ENCODE peak calls at places on chromosomes 1 and 21, in four cellular contexts. P is fibroblast of the aortic adventitia, O is WERI-Rb-1, A is lower leg skin. D is an unnamed sample.

GRCh38 chr1:150979007-150979722 is 2.9 kb upstream of the ANXA9 start:
- DNase-seq in P (peak), O (peak), A (peak), D (peak)

GRCh38 chr1:225554216-225554812 is 98.6 kb downstream of the ENAH start:
- DNase-seq in P (peak), O (no peak), A (no peak), D (no peak)

GRCh38 chr1:61081637-61082335 is 575 bp upstream of the NFIA start:
- DNase-seq in P (peak), O (peak), A (peak), D (peak)

GRCh38 chr1:110319332-110320167 is 19.6 kb upstream of the RBM15 start:
- DNase-seq in P (no peak), O (no peak), A (no peak), D (no peak)

GRCh38 chr1:145750444-145750843 is 31.1 kb downstream of the CD160 start:
- DNase-seq in P (no peak), O (no peak), A (no peak), D (no peak)

GRCh38 chr1:179302076-179302475 is 8.5 kb downstream of the SOAT1 start:
- DNase-seq in P (no peak), O (no peak), A (no peak), D (no peak)

GRCh38 chr1:210848474-210848873 is 285.5 kb downstream of the KCNH1 start:
- DNase-seq in P (no peak), O (no peak), A (no peak), D (no peak)

GRCh38 chr1:89104687-89105086 is 21.2 kb downstream of the GBP2 start:
- DNase-seq in P (no peak), O (no peak), A (no peak), D (no peak)

GRCh38 chr1:28296401-28297220 is 32.2 kb upstream of the MED18 start:
- DNase-seq in P (no peak), O (peak), A (no peak), D (peak)

GRCh38 chr1:235708390-235708962 is 58.9 kb upstream of the GNG4 start:
- DNase-seq in P (peak), O (no peak), A (no peak), D (no peak)

GRCh38 chr21:15729674-15730483 is at the start of gene USP25:
- DNase-seq in P (peak), O (peak), A (peak), D (peak)

GRCh38 chr1:115430717-115431116 is 92.7 kb upstream of the NGF start:
- DNase-seq in P (peak), O (no peak), A (no peak), D (no peak)

GRCh38 chr1:1283821-1284220 is 3.6 kb downstream of the SCNN1D start:
- DNase-seq in P (no peak), O (peak), A (no peak), D (no peak)

GRCh38 chr1:90835172-90835660 is 118.1 kb upstream of the BARHL2 start:
- DNase-seq in P (no peak), O (no peak), A (no peak), D (peak)

GRCh38 chr1:108831225-108831624 is 25.7 kb downstream of the AKNAD1 start:
- DNase-seq in P (peak), O (no peak), A (peak), D (no peak)

GRCh38 chr21:35256468-35256988 is 207.4 kb upstream of the RUNX1 start:
- DNase-seq in P (peak), O (no peak), A (peak), D (no peak)

GRCh38 chr1:88998716-88999115 is 6.3 kb upstream of the KYAT3 start:
- DNase-seq in P (peak), O (no peak), A (no peak), D (peak)

GRCh38 chr1:59230622-59231021 is 66.3 kb upstream of the FGGY start:
- DNase-seq in P (no peak), O (no peak), A (no peak), D (no peak)

GRCh38 chr1:88683516-88683847 is 591 bp upstream of the PKN2 start:
- DNase-seq in P (no peak), O (peak), A (peak), D (peak)

GRCh38 chr21:20875741-20876140 is 122.5 kb upstream of the NCAM2 start:
- DNase-seq in P (no peak), O (no peak), A (no peak), D (no peak)

GRCh38 chr1:239909894-239910293 is 181.8 kb upstream of the FMN2 start:
- DNase-seq in P (peak), O (no peak), A (no peak), D (no peak)

GRCh38 chr1:30809514-30810263 is 52.1 kb upstream of the LAPTM5 start:
- DNase-seq in P (peak), O (no peak), A (no peak), D (no peak)

GRCh38 chr1:55690366-55690765 is 475.2 kb upstream of the USP24 start:
- DNase-seq in P (peak), O (no peak), A (no peak), D (no peak)

GRCh38 chr1:20601123-20601825 is 12.4 kb downstream of the CDA start:
- DNase-seq in P (peak), O (no peak), A (no peak), D (no peak)

GRCh38 chr1:160662888-160663287 is 16.0 kb upstream of the SLAMF1 start:
- DNase-seq in P (no peak), O (no peak), A (no peak), D (no peak)

GRCh38 chr1:89483010-89483756 is 41.4 kb upstream of the LRRC8B start:
- DNase-seq in P (peak), O (peak), A (peak), D (peak)

GRCh38 chr1:108780937-108781574 is 34.6 kb downstream of the STXBP3 start:
- DNase-seq in P (no peak), O (no peak), A (no peak), D (no peak)

GRCh38 chr1:96538883-96539282 is 182.7 kb upstream of the PTBP2 start:
- DNase-seq in P (peak), O (no peak), A (no peak), D (no peak)

GRCh38 chr21:46153259-46154154 is 1.9 kb downstream of the FTCD start:
- DNase-seq in P (peak), O (peak), A (peak), D (peak)

GRCh38 chr1:26749458-26749857 is 38.3 kb upstream of the PIGV start:
- DNase-seq in P (no peak), O (no peak), A (no peak), D (no peak)

GRCh38 chr1:26758358-26758757 is 29.4 kb upstream of the PIGV start:
- DNase-seq in P (no peak), O (no peak), A (no peak), D (no peak)

GRCh38 chr1:26752519-26752918 is 35.2 kb upstream of the PIGV start:
- DNase-seq in P (no peak), O (no peak), A (no peak), D (no peak)

GRCh38 chr1:26759531-26759930 is 28.2 kb upstream of the PIGV start:
- DNase-seq in P (no peak), O (no peak), A (no peak), D (no peak)

GRCh38 chr1:26754086-26754874 is 33.5 kb upstream of the PIGV start:
- DNase-seq in P (no peak), O (no peak), A (no peak), D (no peak)
- TF ChIP-seq CTCF in P (no peak), O (no peak), A (no peak), D (no peak)

DNA sequence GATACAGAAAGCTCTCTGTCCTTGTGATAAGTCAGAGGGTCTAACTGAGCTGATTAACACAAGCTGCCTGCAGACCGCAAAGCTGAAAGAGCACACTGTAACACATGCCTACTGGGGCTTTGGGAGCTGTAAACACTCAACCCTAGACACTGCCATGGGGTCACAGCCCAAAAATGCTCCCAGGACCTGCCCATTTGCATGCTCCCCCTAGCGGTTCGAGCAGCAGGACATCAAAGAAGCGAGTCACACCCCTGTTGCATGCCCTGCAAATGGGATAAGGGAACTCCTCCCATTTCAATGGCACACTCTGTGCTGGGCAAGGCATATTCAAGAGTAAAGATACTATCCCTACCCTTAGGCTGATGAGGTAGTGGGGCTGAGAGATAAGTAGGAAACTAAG is 22.8 kb downstream of the LCE3E start:
- DNase-seq in P (no peak), O (peak), A (no peak), D (no peak)
- TF ChIP-seq CTCF in P (peak), O (peak), A (no peak), D (no peak)

DNA sequence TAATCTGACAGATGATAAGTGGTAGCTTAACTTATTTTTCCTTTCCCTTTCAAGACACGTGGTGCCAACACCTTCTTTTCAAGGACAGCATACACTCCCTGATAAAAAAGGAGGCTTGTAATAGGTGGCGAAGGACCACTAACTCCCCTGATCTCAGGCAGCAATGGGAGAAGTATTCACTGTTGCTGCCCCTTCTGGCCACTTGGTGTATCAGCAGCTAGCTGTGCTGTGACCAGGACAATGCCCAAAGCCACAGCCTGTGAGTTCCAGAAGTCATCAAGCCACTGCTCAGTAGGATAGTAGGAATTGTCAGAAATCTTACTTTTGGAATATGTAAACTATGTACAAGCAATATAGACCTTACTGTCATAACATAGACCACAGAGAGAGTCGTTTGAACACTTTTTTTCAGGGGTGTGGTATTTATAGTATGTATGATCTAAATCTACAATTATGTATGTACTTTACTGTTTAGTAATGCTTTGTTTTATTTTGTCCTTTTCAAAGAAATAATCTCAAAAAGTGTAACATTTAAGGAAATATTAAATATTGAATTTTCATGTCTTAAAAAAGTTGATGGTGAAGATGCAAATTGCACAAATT is 248.3 kb upstream of the CAMK1G start:
- DNase-seq in P (peak), O (peak), A (no peak), D (peak)
- TF ChIP-seq CTCF in P (peak), O (peak), A (no peak), D (peak)

GRCh38 chr1:9653195-9653782 is 1.8 kb downstream of the PIK3CD start:
- DNase-seq in P (no peak), O (no peak), A (no peak), D (no peak)

GRCh38 chr1:9651220-9651564 is 339 bp upstream of the PIK3CD start:
- DNase-seq in P (no peak), O (no peak), A (no peak), D (no peak)

GRCh38 chr1:9651565-9652378 is at the start of gene PIK3CD:
- DNase-seq in P (peak), O (peak), A (no peak), D (peak)

GRCh38 chr1:9653783-9654517 is 2.4 kb downstream of the PIK3CD start:
- DNase-seq in P (no peak), O (no peak), A (no peak), D (no peak)

DNA sequence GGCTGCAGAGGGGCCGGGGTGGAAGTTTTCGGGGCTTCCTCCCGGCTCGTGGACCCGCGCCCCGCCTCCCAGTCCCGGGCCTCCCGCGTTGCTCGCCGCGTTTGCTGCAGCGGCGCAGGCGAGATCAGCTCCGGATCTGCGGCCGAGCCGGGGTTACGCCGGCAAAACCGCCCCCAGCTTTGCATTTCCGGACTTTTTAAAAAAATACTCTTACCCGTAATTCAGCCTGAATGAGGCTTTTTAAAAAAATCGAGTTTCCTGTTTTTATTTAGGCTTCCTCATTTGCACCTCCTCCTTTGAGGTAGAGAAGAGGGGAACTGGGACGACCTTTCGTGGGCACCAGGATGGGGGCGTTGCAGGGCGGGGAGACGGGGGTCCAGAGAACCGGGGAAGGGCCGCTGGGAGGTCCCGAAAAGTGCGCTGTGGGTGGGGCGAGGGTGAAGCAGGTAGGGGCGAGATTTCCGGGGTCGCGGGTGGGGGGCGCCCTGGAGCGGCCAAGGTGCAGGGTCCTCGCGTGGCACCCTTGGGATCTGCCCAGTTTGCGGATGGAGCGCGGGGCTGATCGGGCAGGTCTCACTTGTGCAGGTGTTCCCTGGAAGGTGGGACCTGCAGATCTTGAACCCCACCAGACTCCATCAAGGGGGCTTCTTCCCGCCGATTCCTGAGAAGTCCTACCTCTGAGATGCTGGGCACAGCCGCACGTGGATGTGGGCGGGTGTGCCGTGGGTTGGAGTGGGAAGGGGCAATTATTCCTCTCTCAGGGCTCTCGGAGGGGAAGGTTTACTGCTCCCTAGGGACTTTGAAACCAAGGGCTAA is 1.1 kb downstream of the PIK3CD start:
- DNase-seq in P (no peak), O (no peak), A (no peak), D (peak)
- TF ChIP-seq CTCF in P (no peak), O (no peak), A (no peak), D (no peak)

GRCh38 chr1:155001438-155001687 is 1.2 kb upstream of the ZBTB7B start:
- DNase-seq in P (no peak), O (no peak), A (no peak), D (no peak)

GRCh38 chr1:154999651-155000474 is 2.7 kb upstream of the ZBTB7B start:
- DNase-seq in P (no peak), O (peak), A (peak), D (peak)

GRCh38 chr1:155000475-155000724 is 2.2 kb upstream of the ZBTB7B start:
- DNase-seq in P (no peak), O (no peak), A (peak), D (no peak)

GRCh38 chr1:155001688-155002474 is 721 bp upstream of the ZBTB7B start:
- DNase-seq in P (peak), O (peak), A (peak), D (peak)

GRCh38 chr1:155000725-155001437 is 1.7 kb upstream of the ZBTB7B start:
- DNase-seq in P (peak), O (peak), A (peak), D (peak)
- TF ChIP-seq CTCF in P (no peak), O (peak), A (no peak), D (no peak)

GRCh38 chr1:54273092-54273836 is 73.3 kb downstream of the MRPL37 start:
- DNase-seq in P (peak), O (peak), A (peak), D (peak)
- TF ChIP-seq CTCF in P (peak), O (peak), A (no peak), D (peak)

GRCh38 chr1:215518594-215518993 is 48.5 kb upstream of the KCTD3 start:
- DNase-seq in P (no peak), O (no peak), A (no peak), D (no peak)

GRCh38 chr1:215521279-215521678 is 45.8 kb upstream of the KCTD3 start:
- DNase-seq in P (no peak), O (no peak), A (no peak), D (no peak)

GRCh38 chr1:215523128-215523861 is 43.8 kb upstream of the KCTD3 start:
- DNase-seq in P (peak), O (no peak), A (no peak), D (no peak)

GRCh38 chr1:215517441-215517891 is 49.6 kb upstream of the KCTD3 start:
- DNase-seq in P (peak), O (peak), A (no peak), D (no peak)
- TF ChIP-seq CTCF in P (peak), O (peak), A (no peak), D (peak)

GRCh38 chr21:18041012-18041411 is 203.6 kb upstream of the CHODL start:
- DNase-seq in P (no peak), O (peak), A (no peak), D (peak)
- TF ChIP-seq CTCF in P (no peak), O (peak), A (no peak), D (peak)

GRCh38 chr1:194104247-194104844 is 917.9 kb upstream of the B3GALT2 start:
- DNase-seq in P (no peak), O (peak), A (no peak), D (peak)
- TF ChIP-seq CTCF in P (no peak), O (no peak), A (no peak), D (no peak)

DNA sequence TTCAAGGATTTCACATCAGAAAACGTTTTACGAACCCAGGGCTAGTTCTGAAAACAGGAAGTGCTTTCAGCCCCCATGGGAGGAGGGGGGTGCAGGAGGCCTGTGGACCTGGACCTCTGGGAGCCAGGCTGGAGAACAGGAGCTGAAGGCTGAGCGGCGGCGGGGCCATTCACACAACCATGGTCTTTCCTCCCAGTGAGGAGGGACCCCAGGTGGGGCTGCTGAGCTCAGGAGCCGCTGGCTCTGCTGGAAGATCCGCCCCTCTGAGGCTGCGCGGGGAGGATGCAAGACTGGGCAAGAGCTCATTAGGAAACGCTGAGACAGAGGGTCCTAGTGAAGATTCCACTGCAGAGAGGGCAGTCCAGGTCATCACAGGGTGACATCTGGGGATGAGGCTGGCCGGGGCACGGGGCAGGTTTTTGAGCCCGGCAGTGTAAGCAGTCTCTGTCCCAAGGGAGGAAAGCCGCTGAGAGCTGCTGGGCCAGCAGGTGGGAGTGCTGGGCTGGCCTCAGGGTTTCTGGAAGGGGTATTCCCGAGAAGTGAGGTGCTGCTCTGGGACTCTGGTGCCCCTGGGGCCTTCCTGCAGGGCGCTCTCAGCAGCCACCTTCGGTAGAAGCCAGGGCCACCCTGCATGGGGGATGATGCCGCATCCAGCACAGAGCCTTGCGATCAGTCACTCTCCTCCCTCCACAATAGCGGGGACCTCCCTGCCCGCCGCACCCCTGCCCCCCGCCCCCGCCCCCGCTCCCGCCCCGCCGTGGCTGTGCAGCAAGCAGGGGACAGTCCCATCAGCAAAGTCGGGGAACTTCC is 7.5 kb downstream of the MX2 start:
- DNase-seq in P (no peak), O (peak), A (peak), D (peak)
- TF ChIP-seq CTCF in P (no peak), O (peak), A (no peak), D (peak)

D was measured in nephron progenitor cell.